ENCODE peak calls at places on chromosomes 5 and 9, in ten cellular contexts. One of them, this sample, is unnamed.
A peak's percentile ranks its signal among the peaks of the same experiment; 100 is the strongest.

GRCh38 chr5:30981576-30981975 is 211.9 kb upstream of the CDH6 start:
- DNase-seq in tibial artery: no peak
- DNase-seq in H9: no peak
- DNase-seq in IMR-90: peak; percentile 65
- DNase-seq in pancreas: no peak
- DNase-seq in transverse colon: no peak
- DNase-seq in left ventricle myocardium inferior: no peak
- DNase-seq in CD8-positive, alpha-beta T cell: no peak
- DNase-seq in HL-60: no peak
- DNase-seq in stomach: no peak
- DNase-seq in this sample: no peak

GRCh38 chr5:171776747-171777419 is 8.7 kb upstream of the SMIM23 start:
- DNase-seq in CD8-positive, alpha-beta T cell: no peak
- DNase-seq in tibial artery: no peak
- DNase-seq in left ventricle myocardium inferior: no peak
- DNase-seq in transverse colon: no peak
- DNase-seq in pancreas: no peak
- DNase-seq in H9: no peak
- DNase-seq in stomach: no peak
- DNase-seq in HL-60: no peak
- DNase-seq in IMR-90: peak; percentile 34
- DNase-seq in this sample: peak; percentile 45

GRCh38 chr9:86282979-86283535 is 719 bp upstream of the ISCA1 start:
- DNase-seq in H9: no peak
- DNase-seq in stomach: no peak
- DNase-seq in IMR-90: peak; percentile 88
- DNase-seq in CD8-positive, alpha-beta T cell: no peak
- DNase-seq in pancreas: no peak
- DNase-seq in HL-60: peak; percentile 61
- DNase-seq in transverse colon: no peak
- DNase-seq in tibial artery: no peak
- DNase-seq in left ventricle myocardium inferior: no peak
- DNase-seq in this sample: no peak

GRCh38 chr5:59843511-59844230 is 49.9 kb downstream of the PDE4D start:
- DNase-seq in CD8-positive, alpha-beta T cell: no peak
- DNase-seq in HL-60: no peak
- DNase-seq in left ventricle myocardium inferior: no peak
- DNase-seq in stomach: no peak
- DNase-seq in transverse colon: no peak
- DNase-seq in pancreas: no peak
- DNase-seq in IMR-90: peak; percentile 16
- DNase-seq in tibial artery: no peak
- DNase-seq in H9: no peak
- DNase-seq in this sample: no peak

GRCh38 chr5:122153230-122153629 is 23.9 kb downstream of the ZNF474 start:
- DNase-seq in H9: no peak
- DNase-seq in CD8-positive, alpha-beta T cell: no peak
- DNase-seq in tibial artery: no peak
- DNase-seq in IMR-90: peak; percentile 91
- DNase-seq in pancreas: no peak
- DNase-seq in transverse colon: no peak
- DNase-seq in stomach: no peak
- DNase-seq in HL-60: no peak
- DNase-seq in left ventricle myocardium inferior: no peak
- DNase-seq in this sample: no peak

GRCh38 chr5:15203376-15203775 is 296.6 kb upstream of the FBXL7 start:
- DNase-seq in pancreas: no peak
- DNase-seq in transverse colon: no peak
- DNase-seq in H9: no peak
- DNase-seq in stomach: no peak
- DNase-seq in left ventricle myocardium inferior: no peak
- DNase-seq in HL-60: no peak
- DNase-seq in tibial artery: no peak
- DNase-seq in IMR-90: peak; percentile 34
- DNase-seq in CD8-positive, alpha-beta T cell: no peak
- DNase-seq in this sample: no peak

GRCh38 chr9:99162759-99163364 is 57.9 kb downstream of the TGFBR1 start:
- DNase-seq in pancreas: no peak
- DNase-seq in left ventricle myocardium inferior: no peak
- DNase-seq in H9: no peak
- DNase-seq in CD8-positive, alpha-beta T cell: no peak
- DNase-seq in tibial artery: no peak
- DNase-seq in IMR-90: peak; percentile 51
- DNase-seq in transverse colon: no peak
- DNase-seq in HL-60: no peak
- DNase-seq in stomach: no peak
- DNase-seq in this sample: peak; percentile 62

GRCh38 chr5:3852154-3852930 is 256.7 kb downstream of the IRX1 start:
- DNase-seq in left ventricle myocardium inferior: no peak
- DNase-seq in pancreas: no peak
- DNase-seq in CD8-positive, alpha-beta T cell: no peak
- DNase-seq in stomach: no peak
- DNase-seq in tibial artery: no peak
- DNase-seq in HL-60: no peak
- DNase-seq in H9: no peak
- DNase-seq in IMR-90: no peak
- DNase-seq in transverse colon: no peak
- DNase-seq in this sample: no peak

GRCh38 chr5:79840085-79840990 is 150.7 kb downstream of the CMYA5 start:
- DNase-seq in transverse colon: no peak
- DNase-seq in CD8-positive, alpha-beta T cell: no peak
- DNase-seq in pancreas: no peak
- DNase-seq in tibial artery: no peak
- DNase-seq in stomach: no peak
- DNase-seq in left ventricle myocardium inferior: no peak
- DNase-seq in IMR-90: peak; percentile 21
- DNase-seq in H9: no peak
- DNase-seq in HL-60: no peak
- DNase-seq in this sample: no peak

GRCh38 chr5:32842798-32843531 is 131.8 kb downstream of the NPR3 start:
- DNase-seq in IMR-90: no peak
- DNase-seq in HL-60: no peak
- DNase-seq in stomach: no peak
- DNase-seq in pancreas: no peak
- DNase-seq in tibial artery: no peak
- DNase-seq in H9: no peak
- DNase-seq in transverse colon: peak; percentile 71
- DNase-seq in left ventricle myocardium inferior: no peak
- DNase-seq in CD8-positive, alpha-beta T cell: no peak
- DNase-seq in this sample: no peak

GRCh38 chr5:131496400-131496713 is 138.7 kb downstream of the RAPGEF6 start:
- DNase-seq in H9: no peak
- DNase-seq in HL-60: no peak
- DNase-seq in transverse colon: no peak
- DNase-seq in IMR-90: no peak
- DNase-seq in pancreas: no peak
- DNase-seq in tibial artery: peak; percentile 29
- DNase-seq in CD8-positive, alpha-beta T cell: no peak
- DNase-seq in stomach: no peak
- DNase-seq in left ventricle myocardium inferior: no peak
- DNase-seq in this sample: no peak
- TF ChIP-seq CTCF in H9: no peak
- TF ChIP-seq CTCF in HL-60: no peak
- TF ChIP-seq CTCF in transverse colon: no peak
- TF ChIP-seq CTCF in IMR-90: no peak
- TF ChIP-seq CTCF in pancreas: no peak
- TF ChIP-seq CTCF in tibial artery: no peak
- TF ChIP-seq CTCF in CD8-positive, alpha-beta T cell: no peak
- TF ChIP-seq CTCF in stomach: no peak
- TF ChIP-seq CTCF in left ventricle myocardium inferior: no peak
- TF ChIP-seq CTCF in this sample: no peak

GRCh38 chr5:143200781-143201398 is 202.6 kb downstream of the NR3C1 start:
- DNase-seq in tibial artery: peak; percentile 33
- DNase-seq in HL-60: no peak
- DNase-seq in transverse colon: no peak
- DNase-seq in IMR-90: peak; percentile 81
- DNase-seq in stomach: no peak
- DNase-seq in CD8-positive, alpha-beta T cell: no peak
- DNase-seq in H9: no peak
- DNase-seq in pancreas: no peak
- DNase-seq in left ventricle myocardium inferior: peak; percentile 48
- DNase-seq in this sample: no peak
- H3K27ac ChIP-seq in tibial artery: no peak overlapping the region
- H3K27ac ChIP-seq in HL-60: no peak overlapping the region
- H3K27ac ChIP-seq in transverse colon: no peak overlapping the region
- H3K27ac ChIP-seq in IMR-90: no peak overlapping the region
- H3K27ac ChIP-seq in stomach: no peak overlapping the region
- H3K27ac ChIP-seq in CD8-positive, alpha-beta T cell: no peak overlapping the region
- H3K27ac ChIP-seq in H9: no peak overlapping the region
- H3K27ac ChIP-seq in pancreas: no peak overlapping the region
- H3K27ac ChIP-seq in left ventricle myocardium inferior: peak overlapping the region; percentile 69
- H3K27ac ChIP-seq in this sample: no peak overlapping the region

GRCh38 chr5:54311178-54311811 is 922 bp upstream of the ARL15 start:
- DNase-seq in H9: no peak
- DNase-seq in HL-60: no peak
- DNase-seq in IMR-90: peak; percentile 26
- DNase-seq in transverse colon: no peak
- DNase-seq in stomach: no peak
- DNase-seq in CD8-positive, alpha-beta T cell: no peak
- DNase-seq in tibial artery: no peak
- DNase-seq in pancreas: no peak
- DNase-seq in left ventricle myocardium inferior: no peak
- DNase-seq in this sample: peak; percentile 62

GRCh38 chr5:54317511-54318260 is 7.3 kb upstream of the ARL15 start:
- DNase-seq in IMR-90: peak; percentile 46
- DNase-seq in HL-60: no peak
- DNase-seq in tibial artery: no peak
- DNase-seq in left ventricle myocardium inferior: no peak
- DNase-seq in transverse colon: no peak
- DNase-seq in H9: no peak
- DNase-seq in stomach: no peak
- DNase-seq in pancreas: no peak
- DNase-seq in CD8-positive, alpha-beta T cell: no peak
- DNase-seq in this sample: no peak

GRCh38 chr5:54313311-54314270 is 3.2 kb upstream of the ARL15 start:
- DNase-seq in transverse colon: no peak
- DNase-seq in pancreas: no peak
- DNase-seq in H9: no peak
- DNase-seq in HL-60: no peak
- DNase-seq in CD8-positive, alpha-beta T cell: no peak
- DNase-seq in tibial artery: no peak
- DNase-seq in left ventricle myocardium inferior: no peak
- DNase-seq in stomach: no peak
- DNase-seq in IMR-90: no peak
- DNase-seq in this sample: no peak

GRCh38 chr5:54312499-54312898 is 2.1 kb upstream of the ARL15 start:
- DNase-seq in HL-60: no peak
- DNase-seq in transverse colon: no peak
- DNase-seq in left ventricle myocardium inferior: no peak
- DNase-seq in tibial artery: no peak
- DNase-seq in stomach: no peak
- DNase-seq in H9: no peak
- DNase-seq in IMR-90: no peak
- DNase-seq in pancreas: no peak
- DNase-seq in CD8-positive, alpha-beta T cell: no peak
- DNase-seq in this sample: no peak

DNA sequence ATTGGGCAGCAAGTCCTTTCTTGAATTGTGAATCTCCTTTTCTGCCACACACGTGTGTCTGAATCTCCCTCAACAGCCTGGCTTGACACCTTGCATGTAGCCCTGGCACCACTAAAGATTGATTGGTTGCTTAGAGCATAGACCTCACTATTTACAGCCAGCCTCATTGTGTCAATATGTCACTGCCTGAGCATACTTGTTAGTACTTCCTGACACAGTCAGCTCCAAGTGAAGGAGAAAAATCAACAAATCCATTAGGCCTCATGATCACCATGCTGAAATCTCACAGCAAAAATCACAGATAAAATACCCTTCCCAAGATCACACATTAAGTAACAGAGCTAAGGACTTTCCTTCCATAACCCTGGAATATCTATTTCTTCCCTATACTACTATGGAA is 5.4 kb upstream of the ARL15 start:
- DNase-seq in IMR-90: no peak
- DNase-seq in H9: no peak
- DNase-seq in HL-60: no peak
- DNase-seq in tibial artery: no peak
- DNase-seq in left ventricle myocardium inferior: no peak
- DNase-seq in CD8-positive, alpha-beta T cell: no peak
- DNase-seq in transverse colon: no peak
- DNase-seq in stomach: no peak
- DNase-seq in pancreas: no peak
- DNase-seq in this sample: no peak
- TF ChIP-seq CTCF in IMR-90: no peak
- TF ChIP-seq CTCF in H9: no peak
- TF ChIP-seq CTCF in HL-60: no peak
- TF ChIP-seq CTCF in tibial artery: no peak
- TF ChIP-seq CTCF in left ventricle myocardium inferior: no peak
- TF ChIP-seq CTCF in CD8-positive, alpha-beta T cell: no peak
- TF ChIP-seq CTCF in transverse colon: no peak
- TF ChIP-seq CTCF in stomach: no peak
- TF ChIP-seq CTCF in pancreas: no peak
- TF ChIP-seq CTCF in this sample: no peak

DNA sequence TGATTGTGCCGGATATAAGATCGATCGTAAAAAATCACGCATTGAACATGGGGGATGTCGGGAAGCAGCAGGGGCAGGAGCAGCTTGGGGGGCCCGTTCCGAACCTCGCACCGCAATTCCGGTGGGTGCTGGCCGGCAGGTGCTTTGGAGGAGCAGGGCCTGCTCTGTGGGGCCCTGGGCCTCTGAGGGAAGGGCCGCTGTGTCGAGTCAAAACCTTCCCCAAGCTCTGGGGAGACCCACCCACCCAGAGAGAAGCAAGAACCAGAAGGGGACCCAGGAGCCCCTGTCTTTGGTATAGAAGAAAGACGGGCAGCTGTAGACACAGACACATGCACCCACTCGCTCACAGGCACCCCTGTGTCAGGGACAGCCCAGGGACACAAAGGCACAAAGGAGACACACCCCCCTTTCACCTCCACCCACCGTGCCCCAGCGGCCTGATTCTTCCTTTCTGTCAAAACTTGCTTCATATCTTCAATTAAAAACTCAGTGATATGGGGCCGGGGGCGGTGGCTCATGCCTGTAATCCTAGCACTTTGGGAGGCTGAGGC is 49.4 kb upstream of the ZBTB43 start:
- DNase-seq in stomach: no peak
- DNase-seq in left ventricle myocardium inferior: no peak
- DNase-seq in transverse colon: no peak
- DNase-seq in IMR-90: no peak
- DNase-seq in H9: no peak
- DNase-seq in tibial artery: no peak
- DNase-seq in pancreas: no peak
- DNase-seq in CD8-positive, alpha-beta T cell: no peak
- DNase-seq in HL-60: no peak
- DNase-seq in this sample: no peak
- H3K27ac ChIP-seq in stomach: no peak overlapping the region
- H3K27ac ChIP-seq in left ventricle myocardium inferior: no peak overlapping the region
- H3K27ac ChIP-seq in transverse colon: no peak overlapping the region
- H3K27ac ChIP-seq in IMR-90: no peak overlapping the region
- H3K27ac ChIP-seq in H9: no peak overlapping the region
- H3K27ac ChIP-seq in tibial artery: no peak overlapping the region
- H3K27ac ChIP-seq in pancreas: no peak overlapping the region
- H3K27ac ChIP-seq in CD8-positive, alpha-beta T cell: no peak overlapping the region
- H3K27ac ChIP-seq in HL-60: no peak overlapping the region
- H3K27ac ChIP-seq in this sample: no peak overlapping the region

This sample was measured in endothelial cell of umbilical vein.